ENCODE peak calls at places on chromosome 4, in six cellular contexts. W is transverse colon, P is heart left ventricle, H is sigmoid colon, T is H1, D is stomach. X is an unnamed sample. For H3K9me3, the result is how much of the 10 kb centered on the place peaks cover.

GRCh38 chr4:151862766-151863165 is 102.0 kb upstream of the GATB start:
- DNase-seq in P (no peak), D (no peak), W (no peak), H (no peak), T (no peak), X (no peak)

GRCh38 chr4:2091990-2092652 is 33.0 kb downstream of the NAT8L start:
- DNase-seq in H (no peak), T (no peak), D (peak), W (no peak), P (no peak), X (no peak)

GRCh38 chr4:114021445-114021844 is 42.0 kb upstream of the ARSJ start:
- DNase-seq in T (no peak), H (no peak), D (no peak), W (no peak), P (no peak), X (no peak)

GRCh38 chr4:61886180-61886579 is 686.1 kb downstream of the ADGRL3 start:
- DNase-seq in W (peak), H (no peak), D (no peak), P (no peak), T (no peak), X (no peak)

GRCh38 chr4:687048-687974 is 1.6 kb downstream of the SLC49A3 start:
- DNase-seq in W (peak), H (peak), D (peak), T (no peak), P (peak), X (peak)

GRCh38 chr4:152171556-152171955 is 364.3 kb downstream of the FBXW7 start:
- DNase-seq in W (no peak), P (no peak), T (no peak), D (no peak), H (no peak), X (no peak)

GRCh38 chr4:8302331-8302730 is 32.8 kb downstream of the HTRA3 start:
- DNase-seq in W (no peak), T (no peak), P (peak), D (no peak), H (peak), X (no peak)

GRCh38 chr4:103498161-103499070 is 221.4 kb downstream of the TACR3 start:
- DNase-seq in T (no peak), H (no peak), P (no peak), D (no peak), W (no peak), X (no peak)

GRCh38 chr4:19382993-19383392 is 868.7 kb upstream of the SLIT2 start:
- DNase-seq in H (no peak), D (no peak), P (no peak), T (no peak), W (no peak), X (no peak)

GRCh38 chr4:75916091-75916661 is 13.9 kb upstream of the PPEF2 start:
- DNase-seq in H (no peak), D (no peak), T (no peak), P (no peak), W (peak), X (peak)

GRCh38 chr4:159416073-159416472 is 313.2 kb downstream of the RAPGEF2 start:
- DNase-seq in W (no peak), D (no peak), P (no peak), T (no peak), H (no peak), X (no peak)

GRCh38 chr4:36006226-36006625 is 238.1 kb downstream of the ARAP2 start:
- DNase-seq in P (no peak), D (no peak), W (no peak), H (no peak), T (no peak), X (no peak)

DNA sequence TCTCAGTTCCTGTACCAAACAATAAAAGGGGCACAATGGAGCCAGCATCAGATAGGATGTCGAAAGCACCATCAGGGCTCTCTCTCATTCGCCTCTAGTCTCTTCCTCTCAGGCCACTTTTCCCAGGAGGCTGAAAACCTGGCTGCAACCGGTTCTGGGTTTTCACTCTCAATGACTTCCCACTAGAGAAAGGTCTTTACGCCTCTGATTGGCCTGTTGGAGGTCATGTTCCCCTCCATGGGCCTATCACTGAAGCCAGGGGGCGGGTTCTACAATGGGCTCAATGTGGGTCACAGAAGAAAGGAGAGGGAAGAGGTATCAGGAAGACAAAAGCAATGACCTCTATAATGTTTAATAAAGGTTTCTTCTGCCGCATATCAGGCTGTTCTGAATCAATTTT is 29.3 kb downstream of the ZNF827 start:
- DNase-seq in P (peak), H (peak), D (peak), W (peak), T (peak), X (peak)
- TF ChIP-seq POLR2A in P (no peak), H (no peak), D (no peak), W (peak), T (no peak), X (no peak)

GRCh38 chr4:175419120-175419774 is 392.8 kb downstream of the GPM6A start:
- DNase-seq in W (no peak), T (no peak), P (no peak), H (no peak), D (no peak), X (no peak)
- H3K9me3 ChIP-seq in W (under half), T (under half), P (under half), H (under half), D (under half), X (under half)

GRCh38 chr4:126777649-126778048 is 855.1 kb upstream of the INTU start:
- DNase-seq in D (no peak), H (no peak), W (no peak), T (no peak), P (no peak), X (no peak)
- H3K4me3 ChIP-seq in D (no peak), H (no peak), W (no peak), T (no peak), P (no peak), X (no peak)

GRCh38 chr4:24583451-24584174 is 741 bp downstream of the DHX15 start:
- DNase-seq in W (peak), P (peak), H (peak), D (peak), T (peak), X (peak)
- TF ChIP-seq POLR2A in W (no peak), P (no peak), H (no peak), D (no peak), T (peak), X (no peak)

GRCh38 chr4:174910271-174910670 is 7.9 kb upstream of the ADAM29 start:
- DNase-seq in D (no peak), W (no peak), H (no peak), T (no peak), P (no peak), X (no peak)

GRCh38 chr4:174912919-174913543 is 5.1 kb upstream of the ADAM29 start:
- DNase-seq in P (no peak), H (no peak), T (no peak), D (no peak), W (no peak), X (no peak)

GRCh38 chr4:174907508-174907907 is 10.7 kb upstream of the ADAM29 start:
- DNase-seq in P (no peak), W (no peak), D (no peak), H (no peak), T (no peak), X (no peak)
- H3K9me3 ChIP-seq in P (under half), W (under half), D (under half), H (under half), T (under half), X (under half)

GRCh38 chr4:43457866-43458265 is 565.4 kb downstream of the GRXCR1 start:
- DNase-seq in H (no peak), P (no peak), D (no peak), W (no peak), T (no peak), X (no peak)
- H3K4me3 ChIP-seq in H (no peak), P (no peak), D (no peak), W (no peak), T (no peak), X (no peak)

GRCh38 chr4:185307136-185307950 is 88.4 kb downstream of the LRP2BP start:
- DNase-seq in H (no peak), D (no peak), W (no peak), P (no peak), T (peak), X (no peak)
- TF ChIP-seq POLR2A in H (no peak), D (no peak), W (no peak), P (no peak), T (no peak), X (no peak)

GRCh38 chr4:154877110-154877760 is 96.2 kb downstream of the RBM46 start:
- DNase-seq in T (no peak), D (no peak), H (no peak), P (no peak), W (no peak), X (no peak)

GRCh38 chr4:154868423-154869194 is 87.5 kb downstream of the RBM46 start:
- DNase-seq in W (no peak), H (no peak), P (no peak), T (no peak), D (no peak), X (no peak)

GRCh38 chr4:154872198-154872597 is 91.1 kb downstream of the RBM46 start:
- DNase-seq in H (no peak), P (no peak), T (no peak), D (no peak), W (no peak), X (no peak)
- H3K9me3 ChIP-seq in H (under half), P (under half), T (under half), D (under half), W (under half), X (under half)

X was measured in testis.